ENCODE peak calls at places on chromosomes 7 and 10, in ten cellular contexts. X is NCI-H2029; Y is activated T-helper 1 cell treated with anti-CD3 and anti-CD28 coated beads, Interleukin-12 subunit alpha, Interleukin-12 subunit beta, Interleukin-2, Interleukin-4 antibody, amounts not matched to agents 30 ng/mL and 10 ng/mL and 1 ng/mL, durations not matched to agents 14 hours and 24 hours and 36 hours; G is neuronal stem cell; T is AG04449; R is NCI-H2081; J is activated CD4-positive, CD25-positive, alpha-beta regulatory T cell; F is GM13976; N is uterus; D is immature natural killer cell. I is an unnamed sample.

GRCh38 chr10:117138838-117139580 is 939 bp upstream of the VAX1 start:
- DNase-seq in X (no peak), G (peak), N (no peak), F (no peak), J (no peak), R (no peak), Y (no peak), D (no peak), T (no peak), I (no peak)

GRCh38 chr7:368651-369475 is 78.9 kb downstream of the FOXL3 start:
- DNase-seq in T (no peak), X (no peak), F (no peak), N (no peak), R (no peak), J (no peak), Y (no peak), D (no peak), G (no peak), I (no peak)

GRCh38 chr10:117241541-117242462 is 888 bp downstream of the SLC18A2 start:
- DNase-seq in X (no peak), Y (no peak), J (no peak), T (no peak), N (no peak), D (no peak), F (no peak), R (no peak), G (no peak), I (no peak)

GRCh38 chr7:134375206-134375605 is 58.5 kb upstream of the SLC35B4 start:
- DNase-seq in X (no peak), Y (no peak), G (no peak), N (no peak), T (no peak), D (no peak), R (no peak), F (no peak), J (no peak), I (no peak)

GRCh38 chr7:118793552-118793951 is 569.0 kb downstream of the ANKRD7 start:
- DNase-seq in D (no peak), F (no peak), N (no peak), J (no peak), Y (no peak), G (no peak), T (no peak), X (no peak), R (no peak), I (no peak)

GRCh38 chr7:73830872-73831655 is at the start of gene CLDN4:
- DNase-seq in X (peak), J (no peak), R (no peak), D (no peak), Y (no peak), N (no peak), F (no peak), T (no peak), G (peak), I (peak)

GRCh38 chr10:69938541-69938991 is 114.1 kb upstream of the MACROH2A2 start:
- DNase-seq in T (no peak), J (no peak), N (no peak), X (no peak), R (no peak), Y (no peak), G (no peak), F (no peak), D (no peak), I (no peak)

GRCh38 chr7:137820677-137821420 is 25.9 kb downstream of the DGKI start:
- DNase-seq in G (peak), T (peak), F (peak), D (no peak), R (peak), Y (no peak), N (peak), X (no peak), J (no peak), I (no peak)

GRCh38 chr10:63415635-63416244 is 50.0 kb downstream of the JMJD1C start:
- DNase-seq in T (no peak), G (no peak), D (no peak), Y (no peak), N (no peak), X (no peak), J (no peak), F (no peak), R (no peak), I (no peak)

GRCh38 chr10:61621538-61622150 is 41.1 kb upstream of the CABCOCO1 start:
- DNase-seq in T (no peak), R (peak), J (no peak), Y (no peak), D (no peak), G (no peak), X (no peak), N (no peak), F (no peak), I (peak)

GRCh38 chr7:142797342-142797798 is 26.6 kb downstream of the PRSS2 start:
- DNase-seq in Y (no peak), F (no peak), D (no peak), N (no peak), R (no peak), T (no peak), G (no peak), X (no peak), J (no peak), I (no peak)

GRCh38 chr7:115869225-115869624 is 161.3 kb downstream of the TFEC start:
- DNase-seq in G (no peak), D (no peak), T (no peak), J (no peak), N (no peak), R (no peak), X (no peak), F (no peak), Y (no peak), I (no peak)

GRCh38 chr10:78906734-78907385 is 161.9 kb upstream of the ZMIZ1 start:
- DNase-seq in R (no peak), Y (no peak), J (no peak), X (no peak), G (no peak), N (peak), T (no peak), D (no peak), F (no peak), I (no peak)

GRCh38 chr7:105198223-105198622 is 184.2 kb downstream of the KMT2E start:
- DNase-seq in J (no peak), T (peak), X (no peak), Y (no peak), F (no peak), G (no peak), N (no peak), R (no peak), D (no peak), I (no peak)

GRCh38 chr7:47521041-47521795 is 60.7 kb downstream of the TNS3 start:
- DNase-seq in F (no peak), Y (no peak), T (no peak), J (no peak), N (no peak), R (no peak), X (no peak), D (no peak), G (no peak), I (no peak)

GRCh38 chr7:19101911-19102310 is 15.5 kb downstream of the TWIST1 start:
- DNase-seq in D (no peak), T (no peak), N (no peak), R (no peak), G (no peak), F (no peak), X (no peak), J (no peak), Y (no peak), I (no peak)

GRCh38 chr7:7607010-7607409 is 33.5 kb upstream of the UMAD1 start:
- DNase-seq in N (no peak), R (no peak), Y (no peak), J (no peak), T (no peak), D (no peak), G (no peak), F (no peak), X (no peak), I (no peak)

GRCh38 chr7:55272328-55272727 is 92.8 kb upstream of the LANCL2 start:
- DNase-seq in G (no peak), D (no peak), R (no peak), J (no peak), T (no peak), F (no peak), Y (no peak), N (no peak), X (no peak), I (no peak)

GRCh38 chr7:157267516-157267915 is 69.3 kb upstream of the DNAJB6 start:
- DNase-seq in T (no peak), J (no peak), X (no peak), F (no peak), G (no peak), R (no peak), N (no peak), Y (no peak), D (no peak), I (no peak)